ENCODE peak calls at places on chromosomes 3 and 15, in ten cellular contexts. S, M, C, R, H, G, J, T, K and Q are unnamed samples.
A peak's percentile ranks its signal among the peaks of the same experiment; 100 is the strongest.

GRCh38 chr3:116141724-116142123 is 303.6 kb downstream of the LSAMP start:
- DNase-seq in S (no peak), J (no peak), M (no peak), H (no peak), T (no peak), C (no peak), G (no peak), K (no peak), R (no peak), Q (no peak)

GRCh38 chr3:187064210-187065115 is 74.8 kb downstream of the RPL39L start:
- DNase-seq in H (peak; percentile 76), C (no peak), S (peak; percentile 88), R (no peak), G (no peak), J (no peak), K (no peak), T (no peak), M (peak; percentile 21), Q (no peak)

GRCh38 chr3:64691051-64691450 is 3.3 kb upstream of the ADAMTS9 start:
- DNase-seq in G (no peak), M (no peak), R (no peak), S (peak; percentile 2), H (peak; percentile 22), C (no peak), T (no peak), K (peak; percentile 57), J (no peak), Q (no peak)

GRCh38 chr15:71651750-71652186 is 158.6 kb upstream of the NR2E3 start:
- DNase-seq in K (peak; percentile 60), G (peak; percentile 43), M (peak; percentile 32), H (peak; percentile 65), C (no peak), R (no peak), J (no peak), S (peak; percentile 78), T (peak; percentile 12), Q (no peak)

GRCh38 chr15:92091155-92091734 is 237.7 kb downstream of the SLCO3A1 start:
- DNase-seq in M (peak; percentile 56), S (peak; percentile 61), G (peak; percentile 10), C (no peak), K (no peak), R (peak; percentile 76), J (no peak), H (peak; percentile 27), T (no peak), Q (peak; percentile 50)

GRCh38 chr3:177427540-177427939 is 230.3 kb upstream of the TBL1XR1 start:
- DNase-seq in G (no peak), R (no peak), M (no peak), S (no peak), J (no peak), K (no peak), C (peak; percentile 5), T (peak; percentile 34), H (peak; percentile 77), Q (no peak)

GRCh38 chr3:124489506-124489905 is 240.7 kb upstream of the UMPS start:
- DNase-seq in K (no peak), R (no peak), J (no peak), T (no peak), S (no peak), G (no peak), C (no peak), H (no peak), M (no peak), Q (no peak)

GRCh38 chr3:116111765-116112164 is 333.5 kb downstream of the LSAMP start:
- DNase-seq in T (no peak), K (no peak), C (no peak), J (no peak), G (no peak), M (no peak), S (no peak), R (no peak), H (peak; percentile 2), Q (no peak)

GRCh38 chr15:67915374-67916050 is 75.7 kb upstream of the RNU6-1 start:
- DNase-seq in R (peak; percentile 86), T (no peak), M (no peak), J (no peak), C (no peak), G (no peak), K (peak; percentile 72), S (no peak), H (no peak), Q (peak; percentile 69)

GRCh38 chr3:37779289-37780152 is 82.2 kb upstream of the CTDSPL start:
- DNase-seq in K (peak; percentile 77), M (peak; percentile 73), J (no peak), H (peak; percentile 55), T (peak; percentile 3), G (peak; percentile 59), S (peak; percentile 69), C (no peak), R (no peak), Q (no peak)

GRCh38 chr15:64981812-64982431 is 7.8 kb downstream of the SPG21 start:
- DNase-seq in R (no peak), M (no peak), S (no peak), H (no peak), C (no peak), T (no peak), K (no peak), J (no peak), G (no peak), Q (no peak)